ENCODE peak calls at places on chromosomes 1 and 21, in five cellular contexts. L, H, I, B and A are unnamed samples.

GRCh38 chr1:214337536-214337935 is 56.6 kb downstream of the SMYD2 start:
- DNase-seq in H (peak), I (no peak), B (no peak), L (no peak), A (no peak)

GRCh38 chr1:228500143-228500736 is 13.1 kb downstream of the RNF187 start:
- DNase-seq in B (no peak), I (no peak), H (no peak), L (peak), A (no peak)

GRCh38 chr1:41449326-41449921 is 35.1 kb downstream of the EDN2 start:
- DNase-seq in H (no peak), B (no peak), I (no peak), L (no peak), A (no peak)

GRCh38 chr1:173477286-173478098 is at the start of gene PRDX6:
- DNase-seq in L (peak), I (peak), B (no peak), H (peak), A (peak)

GRCh38 chr1:96411006-96411405 is 310.6 kb upstream of the PTBP2 start:
- DNase-seq in H (no peak), B (no peak), L (no peak), I (no peak), A (no peak)

GRCh38 chr1:179883739-179884138 is 1.7 kb downstream of the TOR1AIP1 start:
- DNase-seq in L (peak), H (no peak), I (no peak), B (no peak), A (peak)

GRCh38 chr1:211885746-211886522 is 55.4 kb upstream of the LPGAT1 start:
- DNase-seq in B (no peak), I (no peak), L (no peak), H (no peak), A (no peak)

GRCh38 chr1:21300774-21301173 is 10.5 kb upstream of the ECE1 start:
- DNase-seq in B (no peak), L (no peak), H (no peak), I (no peak), A (no peak)

GRCh38 chr1:33007190-33008050 is 29.3 kb downstream of the AK2 start:
- DNase-seq in L (peak), I (peak), H (peak), B (no peak), A (no peak)

GRCh38 chr21:45964649-45965048 is 16.9 kb upstream of the COL6A1 start:
- DNase-seq in H (no peak), I (no peak), L (no peak), B (no peak), A (no peak)

GRCh38 chr1:53598956-53599355 is 139.8 kb downstream of the DMRTB1 start:
- DNase-seq in I (no peak), H (no peak), L (no peak), B (no peak), A (no peak)

GRCh38 chr21:41162111-41162510 is 5.8 kb upstream of the BACE2 start:
- DNase-seq in L (no peak), I (no peak), H (no peak), B (no peak), A (no peak)

GRCh38 chr1:181117648-181118449 is 29.3 kb downstream of the IER5 start:
- DNase-seq in H (no peak), I (no peak), B (no peak), L (no peak), A (no peak)

GRCh38 chr1:57489342-57490036 is 65.6 kb upstream of the DAB1 start:
- DNase-seq in H (peak), B (no peak), L (no peak), I (no peak), A (no peak)

GRCh38 chr1:1122078-1122811 is 6.4 kb upstream of the C1orf159 start:
- DNase-seq in B (peak), L (peak), H (peak), I (peak), A (peak)

GRCh38 chr21:18049461-18049860 is 195.2 kb upstream of the CHODL start:
- DNase-seq in B (no peak), I (no peak), H (no peak), L (no peak), A (no peak)

GRCh38 chr1:181094402-181094801 is 5.9 kb downstream of the IER5 start:
- DNase-seq in B (no peak), H (no peak), L (no peak), I (no peak), A (no peak)

GRCh38 chr1:21510885-21511578 is 1.8 kb downstream of the ALPL start:
- DNase-seq in B (no peak), H (no peak), I (no peak), L (no peak), A (no peak)

GRCh38 chr1:54490361-54491248 is 57.4 kb upstream of the ACOT11 start:
- DNase-seq in B (peak), I (no peak), L (no peak), H (no peak), A (no peak)

GRCh38 chr1:170027760-170028159 is 46.7 kb downstream of the KIFAP3 start:
- DNase-seq in I (no peak), H (no peak), L (no peak), B (no peak), A (no peak)

GRCh38 chr1:239262538-239262937 is 123.8 kb upstream of the CHRM3 start:
- DNase-seq in I (no peak), L (no peak), B (no peak), H (no peak), A (no peak)

GRCh38 chr1:200542162-200542561 is 78.4 kb downstream of the KIF14 start:
- DNase-seq in I (no peak), L (no peak), B (no peak), H (no peak), A (no peak)

GRCh38 chr21:15221799-15222386 is 157.1 kb upstream of the NRIP1 start:
- DNase-seq in B (peak), H (peak), L (no peak), I (peak), A (no peak)

GRCh38 chr21:38958940-38959685 is 153.4 kb downstream of the ETS2 start:
- DNase-seq in H (no peak), I (no peak), B (no peak), L (no peak), A (no peak)

GRCh38 chr1:10867138-10867721 is 70.8 kb upstream of the CASZ1 start:
- DNase-seq in H (no peak), I (no peak), L (peak), B (peak), A (peak)

GRCh38 chr1:8740034-8740449 is 77.4 kb downstream of the RERE start:
- DNase-seq in L (no peak), H (peak), I (no peak), B (no peak), A (no peak)

GRCh38 chr1:170114916-170115315 is 30.8 kb upstream of the NTMT2 start:
- DNase-seq in I (no peak), L (no peak), B (no peak), H (peak), A (no peak)

GRCh38 chr1:53766766-53767409 is 27.9 kb upstream of the GLIS1 start:
- DNase-seq in L (no peak), H (no peak), B (no peak), I (no peak), A (no peak)

GRCh38 chr1:26083246-26083645 is 15.8 kb upstream of the TRIM63 start:
- DNase-seq in L (no peak), H (no peak), B (no peak), I (no peak), A (no peak)

GRCh38 chr1:156627313-156627880 is 8.2 kb downstream of the HAPLN2 start:
- DNase-seq in L (peak), H (no peak), I (no peak), B (no peak), A (no peak)

GRCh38 chr1:14982029-14982428 is 171.5 kb upstream of the TMEM51 start:
- DNase-seq in I (no peak), L (no peak), H (no peak), B (no peak), A (no peak)

GRCh38 chr1:223123238-223123976 is 19.6 kb downstream of the TLR5 start:
- DNase-seq in B (peak), H (no peak), I (no peak), L (peak), A (peak)

GRCh38 chr1:225412301-225412700 is 15.5 kb downstream of the LBR start:
- DNase-seq in B (no peak), I (no peak), H (no peak), L (no peak), A (no peak)

GRCh38 chr1:206713070-206713469 is 28.4 kb downstream of the MAPKAPK2 start:
- DNase-seq in H (no peak), I (no peak), L (no peak), B (no peak), A (no peak)
- H3K27ac ChIP-seq in H (no peak), I (no peak), L (no peak), B (no peak), A (no peak)

GRCh38 chr1:154784924-154785531 is 85.1 kb downstream of the KCNN3 start:
- DNase-seq in L (peak), I (no peak), B (no peak), H (no peak), A (peak)
- H3K27ac ChIP-seq in L (peak), I (no peak), B (no peak), H (no peak), A (peak)

GRCh38 chr21:44857127-44857892 is 16.2 kb downstream of the PTTG1IP start:
- DNase-seq in L (no peak), H (no peak), I (no peak), B (no peak), A (no peak)

GRCh38 chr21:44858291-44858690 is 15.2 kb downstream of the PTTG1IP start:
- DNase-seq in B (no peak), I (no peak), H (no peak), L (no peak), A (no peak)

GRCh38 chr21:44855572-44855971 is 17.9 kb downstream of the PTTG1IP start:
- DNase-seq in L (no peak), H (no peak), I (no peak), B (no peak), A (no peak)

GRCh38 chr21:44856131-44856530 is 17.4 kb downstream of the PTTG1IP start:
- DNase-seq in I (no peak), H (no peak), L (no peak), B (no peak), A (no peak)

DNA sequence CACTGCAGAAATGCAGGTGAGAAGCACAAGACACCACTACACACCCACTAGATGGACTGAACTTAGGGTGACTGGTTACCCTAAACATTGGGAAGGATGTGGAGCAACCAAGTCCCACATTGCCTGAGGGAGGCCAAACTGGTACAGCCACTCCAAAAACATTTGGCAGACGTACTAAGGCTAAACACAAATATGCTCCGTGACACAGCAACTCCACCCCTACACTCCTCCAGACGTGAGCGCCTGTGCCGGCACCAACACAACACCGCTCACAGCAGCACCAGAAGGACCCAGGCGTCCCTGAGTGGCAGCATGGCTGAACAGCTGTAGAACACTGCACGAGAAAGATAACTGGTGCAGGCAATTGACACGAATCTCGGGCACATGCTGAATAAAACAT is 14.7 kb downstream of the PTTG1IP start:
- DNase-seq in H (no peak), L (no peak), I (no peak), B (peak), A (no peak)
- H3K27ac ChIP-seq in H (no peak), L (no peak), I (no peak), B (no peak), A (no peak)

DNA sequence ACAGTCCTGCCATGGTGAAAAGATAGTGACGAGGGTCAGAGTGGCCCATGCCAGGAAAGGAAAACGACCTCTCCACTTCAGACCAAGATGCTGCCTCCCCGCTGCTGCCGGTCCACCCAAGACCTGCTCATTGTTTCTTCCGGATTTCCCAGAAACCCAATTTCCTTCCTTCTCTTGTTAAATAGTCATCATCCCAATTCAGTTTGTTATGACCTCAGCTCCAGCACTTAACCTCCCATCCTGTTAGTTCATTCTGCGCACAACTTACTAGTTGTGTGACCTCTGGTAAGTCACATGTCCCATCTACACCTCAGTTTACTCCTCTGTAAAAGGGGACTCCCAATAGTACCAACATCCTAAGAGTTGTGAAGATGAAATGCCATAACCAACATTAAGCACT is 29.9 kb upstream of the PPP1R15B start:
- DNase-seq in I (no peak), B (no peak), H (no peak), L (no peak), A (no peak)
- H3K27ac ChIP-seq in I (peak), B (peak), H (no peak), L (no peak), A (no peak)

GRCh38 chr1:207633226-207633625 is 11.7 kb upstream of the CR1L start:
- DNase-seq in I (no peak), H (no peak), B (no peak), L (no peak), A (no peak)

GRCh38 chr1:207628776-207629175 is 16.2 kb upstream of the CR1L start:
- DNase-seq in B (no peak), I (no peak), L (no peak), H (no peak), A (no peak)

GRCh38 chr1:207627496-207627895 is 17.4 kb upstream of the CR1L start:
- DNase-seq in I (no peak), L (no peak), B (no peak), H (no peak), A (no peak)

GRCh38 chr1:207626972-207627337 is 18.0 kb upstream of the CR1L start:
- DNase-seq in B (no peak), L (no peak), I (no peak), H (no peak), A (no peak)

DNA sequence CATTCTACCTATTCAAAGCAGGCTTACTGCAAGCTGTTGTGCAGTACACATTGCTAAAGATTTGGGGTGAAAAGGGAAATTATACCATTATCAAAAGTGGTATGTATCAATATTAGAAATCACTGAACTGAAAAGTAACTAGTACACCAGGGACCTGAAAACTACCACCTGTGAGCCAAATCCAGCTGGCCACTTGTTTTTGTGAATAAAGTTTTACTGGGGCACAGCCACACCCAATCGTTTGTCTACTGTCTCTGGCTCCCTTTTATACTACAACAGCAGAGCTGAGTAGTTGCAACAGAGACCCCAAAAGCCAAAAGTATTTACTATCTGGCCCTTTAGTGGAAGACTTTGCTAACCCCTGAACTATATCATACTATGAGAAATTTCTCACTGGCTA is 13.8 kb upstream of the CR1L start:
- DNase-seq in B (no peak), L (no peak), I (no peak), H (no peak), A (no peak)
- H3K27ac ChIP-seq in B (no peak), L (no peak), I (no peak), H (no peak), A (no peak)

DNA sequence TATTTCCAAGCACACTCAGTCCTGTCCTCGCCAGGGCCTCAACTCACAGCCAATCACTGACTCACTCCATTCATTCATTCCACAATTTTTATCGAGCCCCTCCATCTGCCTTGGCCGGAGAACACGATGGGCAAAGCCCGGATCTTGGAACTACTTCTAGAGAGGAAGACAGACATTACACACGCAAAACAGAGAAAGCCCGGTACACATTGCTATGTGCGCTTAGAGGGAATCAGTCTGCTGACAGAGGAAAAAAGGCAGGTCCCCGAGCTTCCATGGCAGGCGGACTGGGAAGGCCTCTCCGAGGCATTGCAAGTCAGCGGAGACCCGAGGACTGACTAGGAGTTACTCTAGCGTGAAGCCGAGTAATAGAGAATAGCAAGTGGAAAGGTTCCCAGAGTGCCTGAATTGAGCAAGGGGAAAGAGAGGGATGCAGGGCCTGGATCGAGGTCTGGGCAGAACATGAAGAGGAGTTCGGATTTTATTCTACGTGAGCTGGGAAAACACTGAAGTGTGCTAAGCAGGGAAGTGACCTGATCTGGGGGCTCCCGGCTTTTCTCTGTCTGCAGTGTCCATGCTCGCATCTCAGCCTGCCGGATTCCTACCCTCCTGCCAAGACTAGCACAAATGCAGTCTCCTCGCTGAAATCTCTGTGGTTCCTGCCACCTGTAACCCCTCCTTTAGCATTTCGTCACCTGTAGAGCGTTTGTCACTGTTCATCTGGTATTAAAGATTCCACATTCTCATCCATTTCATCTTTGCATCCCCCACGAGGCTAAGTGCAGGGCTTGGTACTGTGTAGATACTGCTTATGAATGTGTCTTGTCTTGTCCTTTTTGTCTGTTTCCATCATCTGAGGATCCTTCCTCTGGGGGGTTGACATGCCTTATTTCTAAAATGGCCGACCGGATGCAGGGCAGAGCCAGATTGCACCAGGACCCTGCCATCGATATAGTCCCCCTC is 54.0 kb upstream of the DNAJC6 start:
- DNase-seq in H (no peak), L (no peak), I (no peak), B (peak), A (no peak)
- H3K27ac ChIP-seq in H (no peak), L (no peak), I (no peak), B (peak), A (no peak)

GRCh38 chr1:4006676-4007374 is 106.8 kb upstream of the C1orf174 start:
- DNase-seq in H (no peak), I (no peak), L (peak), B (no peak), A (no peak)
- H3K27ac ChIP-seq in H (no peak), I (no peak), L (peak), B (no peak), A (no peak)